ENCODE peak calls at places on chromosomes 16 and 17, in eight cellular contexts. O, P, X, L, R, J, N and E are unnamed samples.
A peak's percentile ranks its signal among the peaks of the same experiment; 100 is the strongest.

GRCh38 chr16:75789237-75789636 is 62.9 kb upstream of the CPHXL start:
- DNase-seq in P (peak; percentile 55), R (no peak), L (peak; percentile 68), J (no peak), O (peak; percentile 67), N (no peak), X (peak; percentile 67), E (no peak)

GRCh38 chr16:15604460-15605390 is 38.2 kb downstream of the MARF1 start:
- DNase-seq in N (no peak), X (no peak), R (no peak), J (no peak), L (no peak), P (no peak), O (no peak), E (peak; percentile 85)

GRCh38 chr16:31386157-31386984 is 6.8 kb upstream of the ITGAD start:
- DNase-seq in P (peak; percentile 37), J (no peak), L (peak; percentile 32), O (peak; percentile 69), X (peak; percentile 73), N (no peak), R (no peak), E (no peak)

GRCh38 chr16:83162791-83163190 is 536.0 kb downstream of the CDH13 start:
- DNase-seq in N (no peak), J (no peak), P (no peak), X (no peak), L (no peak), R (no peak), O (no peak), E (no peak)

GRCh38 chr16:46843898-46844642 is 13.1 kb upstream of the C16orf87 start:
- DNase-seq in R (no peak), L (no peak), N (no peak), P (no peak), O (no peak), J (no peak), X (no peak), E (no peak)

GRCh38 chr16:31535737-31536136 is 8.0 kb downstream of the AHSP start:
- DNase-seq in X (no peak), R (no peak), J (no peak), P (no peak), O (no peak), L (no peak), N (no peak), E (no peak)

GRCh38 chr16:84845496-84846002 is 25.8 kb downstream of the CRISPLD2 start:
- DNase-seq in J (no peak), O (no peak), R (no peak), P (no peak), N (no peak), L (no peak), X (no peak), E (no peak)

GRCh38 chr17:81170727-81171494 is 4.9 kb upstream of the AATK start:
- DNase-seq in L (no peak), J (no peak), P (no peak), R (no peak), N (no peak), X (no peak), O (no peak), E (no peak)

GRCh38 chr16:287981-288920 is 5.3 kb downstream of the PDIA2 start:
- DNase-seq in O (no peak), J (no peak), X (no peak), P (no peak), R (no peak), L (no peak), N (no peak), E (no peak)

GRCh38 chr16:82991435-82991834 is 364.7 kb downstream of the CDH13 start:
- DNase-seq in X (no peak), P (no peak), R (no peak), N (no peak), L (no peak), J (no peak), O (no peak), E (no peak)

GRCh38 chr16:85715169-85716015 is 26.6 kb upstream of the GINS2 start:
- DNase-seq in N (no peak), R (no peak), J (no peak), O (peak; percentile 40), X (no peak), L (peak; percentile 22), P (no peak), E (no peak)

GRCh38 chr17:80566054-80566400 is 21.4 kb downstream of the RPTOR start:
- DNase-seq in R (no peak), L (no peak), X (no peak), O (no peak), P (no peak), J (no peak), N (no peak), E (no peak)

GRCh38 chr17:45973099-45973838 is 25.8 kb upstream of the STH start:
- DNase-seq in J (peak; percentile 33), P (no peak), R (no peak), N (peak; percentile 82), L (no peak), X (peak; percentile 27), O (no peak), E (no peak)

GRCh38 chr17:66351053-66351452 is 48.6 kb downstream of the PRKCA start:
- DNase-seq in J (peak; percentile 78), O (no peak), X (peak; percentile 51), R (no peak), L (no peak), P (no peak), N (no peak), E (no peak)

GRCh38 chr17:14784997-14785696 is 480.0 kb downstream of the PMP22 start:
- DNase-seq in X (peak; percentile 48), L (no peak), J (no peak), O (no peak), P (no peak), R (no peak), N (no peak), E (peak; percentile 61)

GRCh38 chr17:79933863-79934652 is 94.8 kb upstream of the CBX4 start:
- DNase-seq in J (no peak), X (peak; percentile 73), O (no peak), P (peak; percentile 60), L (no peak), R (no peak), N (no peak), E (peak; percentile 63)

GRCh38 chr17:48121921-48122650 is 14.5 kb downstream of the SNX11 start:
- DNase-seq in R (no peak), N (no peak), P (no peak), J (no peak), L (no peak), X (no peak), O (no peak), E (no peak)

DNA sequence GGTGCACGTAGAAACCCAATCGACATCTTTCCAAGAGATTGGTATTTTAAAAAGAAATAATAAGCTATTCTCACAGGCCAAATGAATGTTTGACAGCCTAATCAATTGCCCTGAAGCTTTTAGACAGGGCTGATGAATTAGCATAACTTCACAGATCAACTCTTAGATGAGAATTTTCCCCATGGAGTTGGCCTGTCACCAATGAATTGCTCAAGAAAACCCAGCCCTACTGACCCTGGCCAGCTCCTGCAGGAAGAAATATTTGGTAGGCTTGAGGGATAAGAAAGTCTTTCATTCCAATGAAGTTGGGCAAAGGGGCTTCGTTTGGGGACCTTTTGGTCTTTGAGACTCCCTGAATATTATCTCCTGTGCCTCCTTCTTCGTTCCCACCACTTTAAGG is 23.4 kb upstream of the SEC14L1 start:
- DNase-seq in N (no peak), O (peak; percentile 68), R (no peak), J (no peak), X (no peak), P (no peak), L (peak; percentile 65), E (no peak)
- H3K4me3 ChIP-seq in N (no peak overlapping the region), O (no peak overlapping the region), R (no peak overlapping the region), J (no peak overlapping the region), X (no peak overlapping the region), P (no peak overlapping the region), L (no peak overlapping the region), E (no peak overlapping the region)

GRCh38 chr16:71647391-71647790 is 21.4 kb downstream of the MARVELD3 start:
- DNase-seq in P (no peak), R (no peak), O (no peak), X (no peak), J (no peak), N (no peak), L (no peak), E (no peak)

GRCh38 chr16:71645450-71645849 is 19.5 kb downstream of the MARVELD3 start:
- DNase-seq in P (peak; percentile 70), L (peak; percentile 16), O (peak; percentile 40), N (no peak), X (peak; percentile 50), R (no peak), J (no peak), E (no peak)

GRCh38 chr16:71648162-71648561 is 22.2 kb downstream of the MARVELD3 start:
- DNase-seq in L (no peak), P (no peak), J (no peak), X (no peak), N (no peak), R (no peak), O (no peak), E (no peak)

DNA sequence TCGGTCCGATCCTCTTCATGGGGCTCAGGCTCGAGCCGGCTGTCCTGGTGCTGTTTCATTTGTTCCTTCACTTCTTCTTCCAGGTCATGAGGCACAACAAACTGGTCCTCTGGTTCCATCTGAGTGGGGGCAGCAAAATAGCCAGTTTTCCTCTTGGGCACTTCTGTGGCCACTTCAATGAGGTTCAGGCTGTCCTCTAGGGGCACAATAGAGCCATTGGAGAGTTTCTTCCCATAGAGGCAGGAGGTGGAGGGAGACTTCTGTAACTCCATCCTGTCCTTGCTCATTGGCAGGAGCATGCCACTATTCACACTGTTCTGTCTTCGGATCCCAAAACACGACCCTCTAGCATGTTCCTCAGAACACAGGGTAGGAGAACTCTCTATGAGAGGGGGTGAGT is 22.9 kb downstream of the MARVELD3 start:
- DNase-seq in P (peak; percentile 35), R (no peak), N (no peak), X (peak; percentile 12), O (no peak), J (no peak), L (no peak), E (no peak)
- TF ChIP-seq CTCF in P (peak; percentile 35), R (no peak), N (peak; percentile 11), X (peak; percentile 56), O (peak; percentile 48), J (no peak), L (peak; percentile 37), E (peak; percentile 18)

DNA sequence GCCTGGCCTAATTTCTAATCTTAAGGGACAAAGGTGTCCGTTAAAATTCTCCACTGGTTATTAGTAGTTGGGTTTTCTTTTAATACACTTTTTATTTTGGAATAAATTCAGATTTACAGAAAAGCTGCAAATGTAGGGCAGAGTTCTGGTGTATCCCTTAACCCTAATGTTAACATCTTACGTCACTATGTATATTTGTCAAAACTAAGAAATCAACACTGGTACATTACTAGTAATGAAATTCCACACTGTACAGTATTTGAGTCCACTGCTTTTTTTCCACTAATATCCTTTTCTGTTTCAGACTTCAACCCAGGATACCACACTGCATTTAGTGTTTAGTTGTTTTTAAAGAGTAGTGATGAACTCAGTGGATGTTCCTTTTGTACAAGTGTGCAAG is 18.7 kb upstream of the KPNA2 start:
- DNase-seq in J (no peak), L (no peak), X (no peak), R (no peak), O (no peak), N (no peak), P (no peak), E (no peak)
- H3K4me3 ChIP-seq in J (no peak overlapping the region), L (no peak overlapping the region), X (no peak overlapping the region), R (no peak overlapping the region), O (no peak overlapping the region), N (no peak overlapping the region), P (no peak overlapping the region), E (no peak overlapping the region)

GRCh38 chr17:28743243-28744103 is at the start of gene TRAF4:
- DNase-seq in P (peak; percentile 96), N (peak; percentile 81), L (peak; percentile 84), J (peak; percentile 79), X (peak; percentile 80), R (no peak), O (peak; percentile 75), E (peak; percentile 83)
- TF ChIP-seq CTCF in P (peak; percentile 41), N (peak; percentile 41), L (peak; percentile 27), J (no peak), X (no peak), R (no peak), O (no peak), E (peak; percentile 7)